ENCODE peak calls at places on chromosomes 2 and 18, in five cellular contexts. L, O, G, S and I are unnamed samples.

GRCh38 chr2:9235388-9236344 is 29.1 kb downstream of the ASAP2 start:
- DNase-seq in L (no peak), O (peak; percentile 69), G (no peak), S (peak; percentile 74), I (peak; percentile 74)

GRCh38 chr18:79064228-79064627 is 5.0 kb upstream of the ATP9B start:
- DNase-seq in L (no peak), O (no peak), G (no peak), S (no peak), I (no peak)

GRCh38 chr2:196225213-196225612 is 53.8 kb upstream of the STK17B start:
- DNase-seq in L (no peak), O (peak; percentile 62), G (no peak), S (peak; percentile 50), I (peak; percentile 51)

GRCh38 chr2:230825354-230825753 is 39.4 kb upstream of the ITM2C start:
- DNase-seq in L (no peak), O (no peak), G (no peak), S (no peak), I (no peak)

GRCh38 chr2:70964596-70965386 is 13.6 kb upstream of the ANKRD53 start:
- DNase-seq in L (peak; percentile 82), O (peak; percentile 66), G (peak; percentile 84), S (peak; percentile 58), I (peak; percentile 70)

GRCh38 chr2:218880749-218881594 is at the start of gene WNT10A:
- DNase-seq in L (no peak), O (no peak), G (no peak), S (no peak), I (no peak)

GRCh38 chr2:73202156-73203054 is at the start of gene NOTO:
- DNase-seq in L (no peak), O (no peak), G (no peak), S (no peak), I (peak; percentile 28)

GRCh38 chr2:105518897-105519296 is 120.0 kb upstream of the FHL2 start:
- DNase-seq in L (no peak), O (no peak), G (no peak), S (no peak), I (no peak)

GRCh38 chr2:40256649-40257048 is 195.2 kb downstream of the SLC8A1 start:
- DNase-seq in L (peak; percentile 21), O (no peak), G (no peak), S (no peak), I (peak; percentile 48)

GRCh38 chr2:134160793-134161504 is 92.9 kb upstream of the MGAT5 start:
- DNase-seq in L (no peak), O (peak; percentile 14), G (no peak), S (peak; percentile 40), I (no peak)

GRCh38 chr2:142536501-142536900 is 341.0 kb upstream of the KYNU start:
- DNase-seq in L (no peak), O (no peak), G (no peak), S (no peak), I (no peak)

GRCh38 chr2:230269715-230270114 is 44.2 kb downstream of the SP140 start:
- DNase-seq in L (peak; percentile 56), O (no peak), G (no peak), S (no peak), I (no peak)

GRCh38 chr2:29060491-29060890 is 13.8 kb downstream of the PCARE start:
- DNase-seq in L (no peak), O (no peak), G (no peak), S (no peak), I (no peak)

GRCh38 chr18:45777393-45777792 is 48.1 kb upstream of the SIGLEC15 start:
- DNase-seq in L (no peak), O (peak; percentile 95), G (no peak), S (peak; percentile 96), I (peak; percentile 41)

GRCh38 chr2:238631491-238632180 is 204.9 kb downstream of the ASB1 start:
- DNase-seq in L (no peak), O (no peak), G (no peak), S (no peak), I (no peak)

GRCh38 chr2:53641290-53641689 is 126.3 kb upstream of the CHAC2 start:
- DNase-seq in L (no peak), O (no peak), G (no peak), S (no peak), I (no peak)

GRCh38 chr2:78978340-78978739 is 47.2 kb upstream of the REG3G start:
- DNase-seq in L (no peak), O (no peak), G (no peak), S (no peak), I (no peak)

GRCh38 chr2:225002656-225003045 is 39.6 kb downstream of the DOCK10 start:
- DNase-seq in L (peak; percentile 75), O (no peak), G (no peak), S (no peak), I (peak; percentile 29)

GRCh38 chr2:38526195-38526594 is 76.5 kb downstream of the HNRNPLL start:
- DNase-seq in L (no peak), O (peak; percentile 77), G (no peak), S (peak; percentile 43), I (no peak)

GRCh38 chr2:164126960-164127359 is 391.2 kb upstream of the FIGN start:
- DNase-seq in L (no peak), O (peak; percentile 30), G (no peak), S (no peak), I (peak; percentile 9)

GRCh38 chr2:106089611-106090010 is 104.5 kb downstream of the UXS1 start:
- DNase-seq in L (no peak), O (no peak), G (no peak), S (no peak), I (no peak)

GRCh38 chr2:100730290-100730868 is 89.6 kb upstream of the NPAS2 start:
- DNase-seq in L (peak; percentile 41), O (peak; percentile 85), G (peak; percentile 75), S (peak; percentile 77), I (peak; percentile 84)

GRCh38 chr2:218986148-218986761 is 1.3 kb upstream of the FEV start:
- DNase-seq in L (no peak), O (no peak), G (no peak), S (no peak), I (no peak)

GRCh38 chr2:88834376-88834775 is 142.9 kb downstream of the RPIA start:
- DNase-seq in L (no peak), O (no peak), G (no peak), S (no peak), I (no peak)
- H3K4me3 ChIP-seq in L (no peak overlapping the region), O (no peak overlapping the region), G (no peak overlapping the region), S (no peak overlapping the region), I (no peak overlapping the region)

GRCh38 chr18:48974304-48975220 is 23.8 kb upstream of the SMAD7 start:
- DNase-seq in L (no peak), O (no peak), G (no peak), S (no peak), I (no peak)
- H3K4me3 ChIP-seq in L (peak overlapping the region; percentile 69), O (peak overlapping the region; percentile 69), G (peak overlapping the region; percentile 64), S (peak overlapping the region; percentile 76), I (peak overlapping the region; percentile 55)

GRCh38 chr18:49071365-49071764 is 120.6 kb upstream of the SMAD7 start:
- DNase-seq in L (no peak), O (peak; percentile 45), G (no peak), S (no peak), I (no peak)

GRCh38 chr18:49073431-49073830 is 122.7 kb upstream of the SMAD7 start:
- DNase-seq in L (no peak), O (peak; percentile 26), G (no peak), S (no peak), I (no peak)

GRCh38 chr18:49071776-49072175 is 121.0 kb upstream of the SMAD7 start:
- DNase-seq in L (no peak), O (no peak), G (no peak), S (no peak), I (no peak)

GRCh38 chr18:49072940-49073339 is 122.2 kb upstream of the SMAD7 start:
- DNase-seq in L (no peak), O (peak; percentile 46), G (no peak), S (peak; percentile 38), I (no peak)

GRCh38 chr18:49072524-49072934 is 121.8 kb upstream of the SMAD7 start:
- DNase-seq in L (no peak), O (peak; percentile 87), G (no peak), S (peak; percentile 61), I (no peak)
- H3K4me3 ChIP-seq in L (no peak overlapping the region), O (peak overlapping the region; percentile 45), G (no peak overlapping the region), S (no peak overlapping the region), I (no peak overlapping the region)

GRCh38 chr18:65278939-65279667 is 471.7 kb upstream of the CDH7 start:
- DNase-seq in L (no peak), O (no peak), G (no peak), S (no peak), I (no peak)
- H3K4me3 ChIP-seq in L (no peak overlapping the region), O (no peak overlapping the region), G (no peak overlapping the region), S (no peak overlapping the region), I (no peak overlapping the region)

DNA sequence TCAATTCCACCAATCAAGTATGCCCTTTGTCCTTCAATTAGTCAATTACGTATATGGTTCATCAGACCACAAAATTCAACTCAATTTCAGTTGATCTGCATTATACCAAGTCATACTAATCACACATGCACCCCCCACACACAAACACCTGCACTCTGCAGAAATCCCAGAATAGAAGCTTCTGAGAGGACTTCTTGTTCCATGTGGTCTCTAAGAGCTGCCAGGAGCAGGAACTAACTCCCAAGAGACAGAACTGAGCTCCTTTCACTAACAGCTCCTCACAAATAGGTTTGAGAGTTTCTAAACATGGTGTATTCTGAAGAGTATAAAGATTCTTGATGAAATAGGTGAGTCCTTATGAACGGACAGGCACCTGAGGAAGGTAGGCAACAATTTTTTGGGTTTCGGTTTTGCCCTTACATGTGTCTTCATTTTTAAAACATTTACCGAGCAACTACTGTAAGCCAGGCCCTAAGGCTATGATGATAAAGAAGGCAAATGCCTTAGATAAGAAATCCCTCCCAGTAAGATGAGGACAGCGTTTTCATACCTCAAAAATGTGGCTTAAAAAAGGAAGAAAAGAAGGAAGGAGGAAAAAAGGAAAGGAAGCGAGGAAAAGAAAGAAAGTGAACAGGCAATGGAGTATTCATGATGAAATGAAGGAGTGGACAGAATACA is 183.1 kb downstream of the PID1 start:
- DNase-seq in L (no peak), O (peak; percentile 52), G (no peak), S (no peak), I (no peak)
- H3K4me3 ChIP-seq in L (no peak overlapping the region), O (no peak overlapping the region), G (no peak overlapping the region), S (no peak overlapping the region), I (no peak overlapping the region)

GRCh38 chr2:104476075-104476474 is 377.8 kb upstream of the POU3F3 start:
- DNase-seq in L (no peak), O (no peak), G (no peak), S (no peak), I (no peak)

GRCh38 chr2:104472076-104472475 is 381.8 kb upstream of the POU3F3 start:
- DNase-seq in L (no peak), O (no peak), G (no peak), S (no peak), I (no peak)

GRCh38 chr2:104474725-104475124 is 379.2 kb upstream of the POU3F3 start:
- DNase-seq in L (no peak), O (no peak), G (no peak), S (no peak), I (no peak)

GRCh38 chr2:104476563-104476988 is 377.3 kb upstream of the POU3F3 start:
- DNase-seq in L (no peak), O (no peak), G (no peak), S (no peak), I (no peak)

DNA sequence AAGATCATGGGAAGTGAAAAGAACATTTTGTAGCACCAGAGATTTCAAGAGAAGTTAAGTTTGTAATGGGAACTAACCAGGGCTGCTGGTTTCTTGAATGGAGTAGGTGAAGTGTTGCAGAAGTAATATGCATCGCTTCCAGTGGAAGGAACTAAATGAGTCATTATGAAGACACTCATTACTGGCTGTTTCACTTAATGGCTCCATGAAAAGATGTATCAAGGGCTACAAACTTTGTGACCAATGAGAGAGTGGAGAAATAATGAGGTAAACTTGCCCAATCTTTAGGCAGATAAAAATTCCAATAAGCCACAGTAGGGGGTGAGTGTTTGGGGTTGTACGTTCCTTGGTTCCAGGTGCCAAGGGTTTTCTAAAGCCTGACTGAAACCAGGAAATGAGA is 380.3 kb upstream of the POU3F3 start:
- DNase-seq in L (no peak), O (no peak), G (no peak), S (no peak), I (no peak)
- H3K4me3 ChIP-seq in L (no peak overlapping the region), O (no peak overlapping the region), G (no peak overlapping the region), S (no peak overlapping the region), I (no peak overlapping the region)